ENCODE peak calls at places on chromosomes 2 and 18, in eight cellular contexts. O is mesothelial cell of epicardium, E is glutamatergic neuron, G is pancreas, N is cardiac muscle cell, T is B cell, S is transverse colon, M is fibroblast of the aortic adventitia. P is an unnamed sample.

GRCh38 chr2:53504507-53504906 is 263.1 kb upstream of the CHAC2 start:
- DNase-seq in G (no peak), E (no peak), N (no peak), T (no peak), M (no peak), O (no peak), S (no peak), P (no peak)

GRCh38 chr18:36305375-36305774 is 7.9 kb downstream of the FHOD3 start:
- DNase-seq in O (no peak), S (no peak), E (no peak), T (no peak), M (no peak), G (no peak), N (no peak), P (no peak)

GRCh38 chr2:239697765-239698164 is 296.9 kb upstream of the HDAC4 start:
- DNase-seq in G (no peak), M (no peak), N (no peak), O (no peak), T (no peak), S (no peak), E (no peak), P (no peak)

GRCh38 chr2:12717191-12717987 is 653 bp downstream of the TRIB2 start:
- DNase-seq in T (peak), N (peak), E (peak), S (peak), G (peak), M (peak), O (peak), P (peak)

GRCh38 chr2:147511491-147511948 is 333.3 kb upstream of the ACVR2A start:
- DNase-seq in N (no peak), E (peak), O (no peak), M (peak), T (no peak), S (no peak), G (no peak), P (no peak)

GRCh38 chr2:239388236-239389151 is 12.3 kb downstream of the HDAC4 start:
- DNase-seq in O (no peak), E (peak), G (no peak), N (no peak), M (no peak), S (no peak), T (no peak), P (no peak)

GRCh38 chr2:120400546-120400945 is 54.6 kb downstream of the INHBB start:
- DNase-seq in G (no peak), N (no peak), M (no peak), E (no peak), S (no peak), O (no peak), T (no peak), P (no peak)

GRCh38 chr2:221422516-221423211 is 149.4 kb downstream of the EPHA4 start:
- DNase-seq in N (no peak), M (peak), S (no peak), O (no peak), E (no peak), T (no peak), G (no peak), P (no peak)

GRCh38 chr2:232504438-232504837 is 15.8 kb upstream of the PRSS56 start:
- DNase-seq in S (no peak), O (no peak), M (no peak), N (no peak), G (no peak), T (no peak), E (no peak), P (no peak)

GRCh38 chr2:197167608-197168287 is 142.8 kb downstream of the ANKRD44 start:
- DNase-seq in E (no peak), T (no peak), S (no peak), G (no peak), O (no peak), M (no peak), N (no peak), P (no peak)

GRCh38 chr2:121285077-121285449 is at the start of gene TFCP2L1:
- DNase-seq in O (no peak), M (no peak), N (peak), E (peak), S (peak), T (no peak), G (peak), P (peak)

GRCh38 chr18:77401173-77401572 is 151.5 kb downstream of the GALR1 start:
- DNase-seq in M (no peak), G (no peak), S (no peak), N (no peak), T (no peak), O (no peak), E (no peak), P (no peak)

GRCh38 chr18:48934400-48934707 is 16.4 kb downstream of the SMAD7 start:
- DNase-seq in N (no peak), S (no peak), E (no peak), M (peak), O (no peak), G (no peak), T (no peak), P (no peak)

GRCh38 chr2:78070693-78071092 is 548.5 kb upstream of the LRRTM4 start:
- DNase-seq in T (no peak), E (no peak), M (no peak), G (no peak), S (no peak), N (no peak), O (no peak), P (no peak)

GRCh38 chr2:10811552-10811951 is 1.0 kb downstream of the PDIA6 start:
- DNase-seq in M (peak), N (no peak), E (no peak), T (no peak), S (no peak), G (no peak), O (no peak), P (no peak)

GRCh38 chr2:73981081-73981968 is 3.4 kb upstream of the TET3 start:
- DNase-seq in M (no peak), E (peak), T (no peak), N (peak), O (no peak), S (peak), G (peak), P (no peak)

GRCh38 chr2:1617425-1618021 is 126.8 kb downstream of the PXDN start:
- DNase-seq in T (no peak), O (no peak), E (no peak), G (no peak), N (no peak), S (no peak), M (no peak), P (no peak)

GRCh38 chr18:42039396-42039795 is 84.4 kb downstream of the PIK3C3 start:
- DNase-seq in T (no peak), G (no peak), M (no peak), O (no peak), N (no peak), S (no peak), E (no peak), P (no peak)

GRCh38 chr2:231387904-231388724 is 7.4 kb upstream of the B3GNT7 start:
- DNase-seq in T (no peak), M (peak), E (no peak), S (no peak), O (no peak), G (no peak), N (peak), P (peak)

GRCh38 chr18:35267809-35268208 is 22.2 kb downstream of the ZSCAN30 start:
- DNase-seq in N (no peak), T (no peak), G (peak), M (no peak), O (no peak), S (peak), E (no peak), P (no peak)

GRCh38 chr2:74216642-74217041 is 18.2 kb downstream of the MTHFD2 start:
- DNase-seq in N (no peak), M (no peak), G (no peak), E (no peak), O (no peak), S (no peak), T (no peak), P (no peak)

GRCh38 chr2:217489145-217489960 is 513.4 kb downstream of the TNS1 start:
- DNase-seq in T (no peak), G (no peak), N (no peak), O (no peak), E (peak), S (no peak), M (no peak), P (no peak)

GRCh38 chr2:223760838-223761502 is 76.4 kb downstream of the AP1S3 start:
- DNase-seq in T (no peak), M (peak), S (peak), E (no peak), G (peak), O (no peak), N (no peak), P (peak)

GRCh38 chr2:202164409-202164808 is 74.0 kb downstream of the SUMO1 start:
- DNase-seq in O (no peak), N (no peak), G (no peak), E (no peak), T (no peak), M (peak), S (no peak), P (no peak)

GRCh38 chr2:182165196-182165595 is 179.5 kb downstream of the PPP1R1C start:
- DNase-seq in E (no peak), M (no peak), N (no peak), G (no peak), T (no peak), O (no peak), S (no peak), P (no peak)

GRCh38 chr18:199768-200167 is 41.4 kb downstream of the USP14 start:
- DNase-seq in T (no peak), E (no peak), O (no peak), N (no peak), S (no peak), M (no peak), G (no peak), P (no peak)

GRCh38 chr18:9845256-9845655 is 40.5 kb upstream of the TXNDC2 start:
- DNase-seq in O (no peak), M (no peak), N (no peak), S (no peak), E (no peak), T (no peak), G (no peak), P (no peak)

GRCh38 chr2:109395487-109396337 is 218.1 kb downstream of the SEPTIN10 start:
- DNase-seq in N (no peak), T (no peak), S (peak), M (no peak), O (no peak), G (no peak), E (no peak), P (no peak)

GRCh38 chr2:151422917-151423439 is 13.3 kb downstream of the RIF1 start:
- DNase-seq in N (no peak), S (no peak), E (no peak), T (no peak), O (no peak), M (no peak), G (no peak), P (no peak)

GRCh38 chr2:196314157-196314556 is 142.8 kb upstream of the STK17B start:
- DNase-seq in G (no peak), O (no peak), S (no peak), M (no peak), E (no peak), T (no peak), N (no peak), P (no peak)

GRCh38 chr2:205119141-205119540 is 563.2 kb upstream of the NRP2 start:
- DNase-seq in E (no peak), N (no peak), G (no peak), O (no peak), S (no peak), M (no peak), T (no peak), P (no peak)

GRCh38 chr2:14587119-14587518 is 45.4 kb upstream of the LRATD1 start:
- DNase-seq in N (no peak), M (no peak), E (no peak), T (no peak), O (no peak), S (no peak), G (no peak), P (no peak)

GRCh38 chr2:164073053-164073757 is 337.4 kb upstream of the FIGN start:
- DNase-seq in T (no peak), G (no peak), N (no peak), M (no peak), S (no peak), E (peak), O (no peak), P (peak)

GRCh38 chr2:53286336-53286735 is 481.3 kb upstream of the CHAC2 start:
- DNase-seq in G (no peak), N (no peak), E (no peak), O (no peak), M (no peak), T (no peak), S (no peak), P (no peak)

GRCh38 chr2:151799886-151800292 is 28.3 kb downstream of the ARL5A start:
- DNase-seq in S (no peak), O (no peak), M (no peak), G (no peak), T (no peak), N (no peak), E (no peak), P (no peak)

GRCh38 chr2:39736593-39736992 is 42.5 kb downstream of the THUMPD2 start:
- DNase-seq in N (no peak), O (no peak), G (no peak), S (no peak), E (no peak), T (no peak), M (peak), P (peak)

DNA sequence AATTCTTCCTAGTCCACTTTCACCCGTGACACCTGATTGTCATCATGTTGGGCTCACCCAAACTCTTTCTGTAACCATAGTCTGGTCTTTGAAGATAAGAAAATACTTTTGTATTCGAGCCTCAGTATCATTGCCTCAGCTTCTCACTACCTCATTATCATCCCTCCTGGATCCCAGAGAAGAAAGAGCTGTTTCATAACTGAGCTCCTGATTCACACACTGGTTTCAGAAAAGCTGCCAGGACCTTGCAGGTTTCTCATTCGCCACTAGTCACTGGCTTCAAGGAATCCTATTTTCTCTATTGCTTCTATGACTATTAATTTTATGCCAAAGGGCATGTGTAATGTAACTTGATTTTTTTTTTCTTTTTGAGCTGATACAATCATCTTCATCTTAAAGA is 2.9 kb upstream of the CRIM1 start:
- DNase-seq in S (no peak), E (no peak), O (no peak), M (peak), N (no peak), T (no peak), G (no peak), P (peak)
- TF ChIP-seq CTCF in S (no peak), E (no peak), O (no peak), M (peak), N (peak), T (no peak), G (no peak), P (peak)

GRCh38 chr2:24175631-24176030 is 778 bp downstream of the FAM228A start:
- DNase-seq in G (no peak), O (no peak), M (peak), T (no peak), S (no peak), E (no peak), N (no peak), P (no peak)
- TF ChIP-seq CTCF in G (no peak), O (no peak), M (peak), T (no peak), S (no peak), E (peak), N (no peak), P (no peak)

GRCh38 chr2:64144057-64145013 is at the start of gene PELI1:
- DNase-seq in E (peak), G (peak), M (peak), S (peak), T (peak), N (peak), O (peak), P (peak)
- TF ChIP-seq CTCF in E (no peak), G (no peak), M (peak), S (peak), T (peak), N (peak), O (no peak), P (peak)

DNA sequence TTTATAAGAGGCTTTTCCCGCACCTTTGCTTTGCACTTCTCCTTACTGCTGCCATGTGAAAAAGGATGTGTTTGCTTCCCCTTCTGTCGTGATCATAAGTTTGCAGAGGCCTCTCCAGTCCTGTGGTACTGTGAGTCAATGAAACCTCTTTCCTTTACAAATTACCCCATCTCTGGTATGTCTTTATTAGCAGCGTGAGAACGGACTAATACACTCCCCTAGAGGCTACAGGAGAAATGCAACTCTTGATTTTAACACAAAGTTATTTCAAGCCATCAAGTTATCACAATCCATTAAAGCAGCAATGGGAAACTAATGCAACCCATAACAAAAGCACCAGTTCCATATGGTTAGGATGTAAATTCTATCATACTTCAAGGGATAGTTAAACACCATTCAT is 1378.8 kb upstream of the DDX18 start:
- DNase-seq in E (no peak), G (no peak), S (no peak), O (no peak), N (no peak), T (no peak), M (no peak), P (no peak)
- TF ChIP-seq CTCF in E (no peak), G (no peak), S (no peak), O (no peak), N (no peak), T (no peak), M (no peak), P (no peak)

DNA sequence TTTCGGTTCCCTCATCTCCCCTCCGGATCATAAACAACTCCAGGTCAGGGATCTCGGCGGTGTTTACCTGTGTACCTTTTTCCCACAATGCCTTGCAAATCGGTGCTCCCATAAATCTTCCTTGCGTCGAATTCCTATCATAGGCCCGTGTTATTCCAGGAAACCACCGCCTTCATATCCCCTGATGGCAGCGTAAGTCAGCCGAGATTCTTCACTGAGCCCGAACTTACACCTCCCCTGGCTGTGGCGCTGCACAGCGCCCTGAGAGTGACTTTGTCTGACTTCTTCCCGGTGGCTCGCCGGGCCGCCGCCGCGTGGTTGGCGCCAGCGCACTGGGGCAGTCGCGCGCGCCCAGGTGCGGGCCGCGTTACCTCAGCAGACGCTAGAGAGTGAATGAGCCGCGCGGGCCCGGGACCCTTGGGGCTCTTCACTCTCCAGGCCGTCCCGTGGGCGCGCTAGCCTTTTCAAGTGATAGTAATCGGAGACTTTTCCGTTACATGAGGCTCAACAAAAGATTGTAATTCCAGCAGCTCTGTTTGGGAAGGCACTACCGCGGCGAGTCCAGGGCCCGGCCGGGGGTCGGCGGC is 101.6 kb downstream of the SPTBN1 start:
- DNase-seq in T (peak), N (peak), G (peak), M (peak), O (peak), S (peak), E (peak), P (no peak)
- TF ChIP-seq CTCF in T (peak), N (no peak), G (no peak), M (no peak), O (no peak), S (no peak), E (no peak), P (no peak)

GRCh38 chr2:158184001-158184400 is 82.3 kb downstream of the UPP2 start:
- DNase-seq in E (no peak), N (no peak), S (no peak), T (no peak), O (no peak), M (no peak), G (no peak), P (no peak)

GRCh38 chr2:158181171-158181570 is 79.5 kb downstream of the UPP2 start:
- DNase-seq in O (no peak), T (no peak), E (no peak), M (no peak), S (no peak), G (no peak), N (no peak), P (no peak)

GRCh38 chr2:158182681-158183350 is 81.1 kb downstream of the UPP2 start:
- DNase-seq in N (no peak), S (no peak), M (no peak), T (no peak), G (no peak), E (no peak), O (no peak), P (no peak)

GRCh38 chr2:158178646-158179045 is 77.0 kb downstream of the UPP2 start:
- DNase-seq in N (no peak), M (no peak), S (no peak), E (no peak), O (no peak), T (no peak), G (no peak), P (no peak)

DNA sequence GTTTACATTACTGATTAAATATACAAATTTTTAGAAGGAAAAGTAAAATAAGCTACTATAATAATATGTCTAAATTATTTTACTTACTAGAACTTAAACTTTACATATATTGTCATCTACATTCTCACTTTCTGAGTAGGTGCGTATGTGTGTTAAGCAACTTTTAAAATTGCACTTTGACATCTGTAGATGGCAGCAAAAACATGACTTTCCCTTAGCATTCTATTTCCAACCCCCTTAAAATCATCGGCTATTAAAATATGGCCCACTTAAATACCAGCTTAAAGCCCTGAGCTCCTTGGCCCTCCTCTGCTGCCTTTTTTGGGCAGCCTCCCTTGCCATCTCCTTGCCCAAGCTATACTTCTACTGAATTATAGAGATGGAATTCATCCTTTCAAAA is 78.0 kb downstream of the UPP2 start:
- DNase-seq in G (no peak), M (peak), S (no peak), T (no peak), E (no peak), N (peak), O (no peak), P (peak)
- TF ChIP-seq CTCF in G (no peak), M (peak), S (peak), T (peak), E (no peak), N (peak), O (peak), P (peak)

DNA sequence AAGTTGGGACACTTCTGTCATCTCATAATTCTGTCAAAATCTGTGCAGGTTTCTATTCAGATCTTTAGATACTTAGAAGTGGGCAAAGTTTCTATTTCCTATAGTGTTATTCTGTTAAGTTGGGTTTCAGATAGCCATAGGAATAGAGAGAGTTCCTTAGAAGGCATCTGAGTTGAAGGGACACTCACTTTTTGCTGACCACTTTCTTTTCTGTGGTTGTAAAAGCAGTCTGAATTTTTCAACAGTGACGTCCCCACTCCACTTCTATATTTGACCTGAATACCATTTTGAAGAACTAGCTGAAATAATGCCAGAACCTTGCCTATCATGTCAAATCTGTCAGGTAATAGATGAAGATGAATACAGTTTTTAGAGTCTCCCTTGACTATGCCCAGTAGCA is 267.3 kb downstream of the SPAG16 start:
- DNase-seq in M (no peak), S (no peak), N (no peak), T (no peak), O (no peak), G (no peak), E (no peak), P (no peak)
- TF ChIP-seq CTCF in M (no peak), S (no peak), N (no peak), T (no peak), O (no peak), G (no peak), E (no peak), P (no peak)

P was measured in choroid plexus epithelial cell.